ENCODE peak calls at places on chromosomes 11 and 22, in five cellular contexts. One of them, this sample, is unnamed. For H3K36me3 and H3K4me1, the result is how much of the 10 kb centered on the place peaks cover.

GRCh38 chr22:44459041-44459440 is 39.0 kb downstream of the RTL6 start:
- DNase-seq in left ventricle myocardium inferior: no peak
- DNase-seq in thyroid gland: no peak
- DNase-seq in heart left ventricle: no peak
- DNase-seq in tibial nerve: no peak
- DNase-seq in this sample: no peak

GRCh38 chr22:48919187-48919590 is 908.5 kb downstream of the BRD1 start:
- DNase-seq in left ventricle myocardium inferior: no peak
- DNase-seq in thyroid gland: no peak
- DNase-seq in heart left ventricle: no peak
- DNase-seq in tibial nerve: no peak
- DNase-seq in this sample: no peak

GRCh38 chr11:944711-945470 is 19.2 kb downstream of the AP2A2 start:
- DNase-seq in left ventricle myocardium inferior: no peak
- DNase-seq in thyroid gland: no peak
- DNase-seq in heart left ventricle: no peak
- DNase-seq in tibial nerve: no peak
- DNase-seq in this sample: no peak

GRCh38 chr22:44963055-44963454 is 46.8 kb downstream of the PHF21B start:
- DNase-seq in left ventricle myocardium inferior: no peak
- DNase-seq in thyroid gland: no peak
- DNase-seq in heart left ventricle: no peak
- DNase-seq in tibial nerve: no peak
- DNase-seq in this sample: no peak

GRCh38 chr22:19995611-19996339 is 20.8 kb downstream of the ARVCF start:
- DNase-seq in left ventricle myocardium inferior: no peak
- DNase-seq in thyroid gland: peak
- DNase-seq in heart left ventricle: peak
- DNase-seq in tibial nerve: no peak
- DNase-seq in this sample: no peak

GRCh38 chr22:49637255-49637760 is 190.4 kb downstream of the BRD1 start:
- DNase-seq in left ventricle myocardium inferior: no peak
- DNase-seq in thyroid gland: no peak
- DNase-seq in heart left ventricle: no peak
- DNase-seq in tibial nerve: no peak
- DNase-seq in this sample: no peak

GRCh38 chr11:1990872-1991578 is 6.6 kb downstream of the H19 start:
- DNase-seq in left ventricle myocardium inferior: no peak
- DNase-seq in thyroid gland: no peak
- DNase-seq in heart left ventricle: no peak
- DNase-seq in tibial nerve: no peak
- DNase-seq in this sample: no peak

GRCh38 chr11:46382644-46383403 is 1.4 kb downstream of the MDK start:
- DNase-seq in left ventricle myocardium inferior: no peak
- DNase-seq in thyroid gland: no peak
- DNase-seq in heart left ventricle: peak
- DNase-seq in tibial nerve: no peak
- DNase-seq in this sample: peak

GRCh38 chr11:46306296-46306853 is 28.9 kb downstream of the CREB3L1 start:
- DNase-seq in left ventricle myocardium inferior: no peak
- DNase-seq in thyroid gland: no peak
- DNase-seq in heart left ventricle: no peak
- DNase-seq in tibial nerve: no peak
- DNase-seq in this sample: no peak

GRCh38 chr11:18463439-18463838 is 7.8 kb downstream of the LDHAL6A start:
- DNase-seq in left ventricle myocardium inferior: no peak
- DNase-seq in thyroid gland: no peak
- DNase-seq in heart left ventricle: no peak
- DNase-seq in tibial nerve: no peak
- DNase-seq in this sample: no peak

GRCh38 chr11:123773959-123774358 is 19.6 kb upstream of the OR6X1 start:
- DNase-seq in left ventricle myocardium inferior: no peak
- DNase-seq in thyroid gland: no peak
- DNase-seq in heart left ventricle: no peak
- DNase-seq in tibial nerve: no peak
- DNase-seq in this sample: no peak

GRCh38 chr22:39433476-39434242 is 23.2 kb upstream of the MGAT3 start:
- DNase-seq in left ventricle myocardium inferior: no peak
- DNase-seq in thyroid gland: no peak
- DNase-seq in heart left ventricle: peak
- DNase-seq in tibial nerve: no peak
- DNase-seq in this sample: no peak

GRCh38 chr11:70854201-70854600 is 398.2 kb downstream of the SHANK2 start:
- DNase-seq in left ventricle myocardium inferior: no peak
- DNase-seq in thyroid gland: peak
- DNase-seq in heart left ventricle: no peak
- DNase-seq in tibial nerve: no peak
- DNase-seq in this sample: no peak

GRCh38 chr11:84089072-84090057 is 803.2 kb upstream of the CCDC90B start:
- DNase-seq in left ventricle myocardium inferior: no peak
- DNase-seq in thyroid gland: peak
- DNase-seq in heart left ventricle: peak
- DNase-seq in tibial nerve: no peak
- DNase-seq in this sample: peak

GRCh38 chr11:46345881-46346484 is 1.3 kb upstream of the DGKZ start:
- DNase-seq in left ventricle myocardium inferior: no peak
- DNase-seq in thyroid gland: no peak
- DNase-seq in heart left ventricle: no peak
- DNase-seq in tibial nerve: no peak
- DNase-seq in this sample: no peak

GRCh38 chr11:29527391-29527936 is 489.4 kb downstream of the KCNA4 start:
- DNase-seq in left ventricle myocardium inferior: no peak
- DNase-seq in thyroid gland: no peak
- DNase-seq in heart left ventricle: no peak
- DNase-seq in tibial nerve: no peak
- DNase-seq in this sample: no peak

GRCh38 chr22:43289551-43289963 is 53.6 kb downstream of the SCUBE1 start:
- DNase-seq in left ventricle myocardium inferior: no peak
- DNase-seq in thyroid gland: peak
- DNase-seq in heart left ventricle: peak
- DNase-seq in tibial nerve: no peak
- DNase-seq in this sample: no peak

GRCh38 chr11:124113890-124114289 is 1.4 kb upstream of the VWA5A start:
- DNase-seq in left ventricle myocardium inferior: no peak
- DNase-seq in thyroid gland: no peak
- DNase-seq in heart left ventricle: no peak
- DNase-seq in tibial nerve: no peak
- DNase-seq in this sample: no peak

GRCh38 chr22:46201059-46201757 is 48.9 kb downstream of the CDPF1 start:
- DNase-seq in left ventricle myocardium inferior: no peak
- DNase-seq in thyroid gland: peak
- DNase-seq in heart left ventricle: no peak
- DNase-seq in tibial nerve: no peak
- DNase-seq in this sample: peak

GRCh38 chr11:62664405-62665074 is 470 bp downstream of the C11orf98 start:
- DNase-seq in left ventricle myocardium inferior: peak
- DNase-seq in thyroid gland: peak
- DNase-seq in heart left ventricle: no peak
- DNase-seq in tibial nerve: no peak
- DNase-seq in this sample: peak

GRCh38 chr11:34358258-34358665 is 452 bp upstream of the ABTB2 start:
- DNase-seq in left ventricle myocardium inferior: peak
- DNase-seq in thyroid gland: peak
- DNase-seq in heart left ventricle: no peak
- DNase-seq in tibial nerve: no peak
- DNase-seq in this sample: peak

GRCh38 chr22:19916941-19917340 is 24.6 kb upstream of the COMT start:
- DNase-seq in left ventricle myocardium inferior: no peak
- DNase-seq in thyroid gland: no peak
- DNase-seq in heart left ventricle: no peak
- DNase-seq in tibial nerve: no peak
- DNase-seq in this sample: no peak

GRCh38 chr22:29136715-29137700 is 64.2 kb downstream of the KREMEN1 start:
- DNase-seq in left ventricle myocardium inferior: no peak
- DNase-seq in thyroid gland: no peak
- DNase-seq in heart left ventricle: no peak
- DNase-seq in tibial nerve: no peak
- DNase-seq in this sample: no peak

GRCh38 chr22:40083794-40084193 is 89.0 kb downstream of the FAM83F start:
- DNase-seq in left ventricle myocardium inferior: no peak
- DNase-seq in thyroid gland: no peak
- DNase-seq in heart left ventricle: no peak
- DNase-seq in tibial nerve: no peak
- DNase-seq in this sample: no peak

GRCh38 chr11:72676874-72677341 is 2.7 kb upstream of the PDE2A start:
- DNase-seq in left ventricle myocardium inferior: peak
- DNase-seq in thyroid gland: peak
- DNase-seq in heart left ventricle: peak
- DNase-seq in tibial nerve: peak
- DNase-seq in this sample: peak

DNA sequence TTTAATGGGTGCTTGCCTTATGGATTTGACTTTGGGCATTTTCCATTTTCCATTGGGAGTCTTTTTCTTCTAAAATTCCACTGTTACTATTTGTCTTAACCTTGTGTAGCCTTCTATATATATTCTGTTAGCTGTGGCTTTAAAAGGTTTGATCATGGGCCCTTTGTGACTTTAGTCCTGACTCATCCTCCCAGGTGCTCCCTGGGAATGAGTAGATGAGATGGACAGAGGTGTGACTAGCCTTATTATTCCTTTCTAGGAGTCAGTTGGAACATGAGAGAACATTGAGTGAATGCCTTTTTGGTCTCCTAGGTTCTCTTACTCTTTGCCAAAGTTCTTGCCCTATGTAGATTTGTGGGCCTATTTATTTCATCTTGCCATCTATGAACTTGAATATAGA is 39.0 kb downstream of the DDX10 start:
- DNase-seq in left ventricle myocardium inferior: no peak
- DNase-seq in thyroid gland: no peak
- DNase-seq in heart left ventricle: no peak
- DNase-seq in tibial nerve: no peak
- DNase-seq in this sample: no peak
- H3K36me3 ChIP-seq in left ventricle myocardium inferior: half or more
- H3K36me3 ChIP-seq in thyroid gland: under half
- H3K36me3 ChIP-seq in heart left ventricle: half or more
- H3K36me3 ChIP-seq in tibial nerve: half or more
- H3K36me3 ChIP-seq in this sample: under half

DNA sequence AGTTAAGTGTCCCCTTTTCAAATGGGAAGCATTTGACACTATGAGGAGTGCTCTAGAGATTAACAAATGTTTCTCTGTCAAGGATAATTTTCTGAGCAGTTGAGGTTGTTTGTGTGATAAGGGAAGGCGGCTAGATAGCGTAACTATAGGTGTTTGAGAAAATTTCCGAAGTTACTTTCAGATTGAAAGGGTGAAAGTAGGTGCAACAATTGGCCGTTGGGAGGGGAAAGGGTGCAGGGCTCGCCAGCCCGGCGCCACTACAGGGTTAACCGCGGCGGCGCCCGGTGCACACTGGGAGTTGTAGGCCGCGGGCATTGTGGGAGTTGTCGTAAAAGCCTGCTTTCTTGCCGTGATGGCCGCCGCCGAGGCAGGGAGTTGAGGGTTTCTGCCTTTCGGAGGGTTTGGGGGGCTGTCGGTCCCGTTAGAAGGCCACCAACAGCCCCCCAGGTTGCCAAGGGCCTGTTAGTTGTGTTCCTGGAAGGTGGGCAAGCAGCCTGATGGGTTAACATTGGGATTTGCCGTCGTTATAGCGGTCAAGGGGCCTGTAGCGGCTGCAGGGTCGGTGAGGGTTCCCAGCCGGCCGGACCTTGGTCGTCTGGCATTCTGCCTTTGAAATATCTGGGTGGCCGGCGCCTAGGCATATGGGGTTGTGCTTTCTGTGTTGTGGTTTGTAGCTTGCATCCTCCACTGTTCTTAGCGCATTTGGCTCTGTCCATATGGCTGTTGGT is 36.5 kb upstream of the HSD17B12 start:
- DNase-seq in left ventricle myocardium inferior: peak
- DNase-seq in thyroid gland: peak
- DNase-seq in heart left ventricle: peak
- DNase-seq in tibial nerve: peak
- DNase-seq in this sample: peak
- TF ChIP-seq CTCF in left ventricle myocardium inferior: no peak
- TF ChIP-seq CTCF in thyroid gland: no peak
- TF ChIP-seq CTCF in heart left ventricle: no peak
- TF ChIP-seq CTCF in tibial nerve: no peak
- TF ChIP-seq CTCF in this sample: no peak

GRCh38 chr11:128519353-128519752 is 68.0 kb downstream of the ETS1 start:
- DNase-seq in left ventricle myocardium inferior: no peak
- DNase-seq in thyroid gland: no peak
- DNase-seq in heart left ventricle: no peak
- DNase-seq in tibial nerve: no peak
- DNase-seq in this sample: no peak
- H3K4me1 ChIP-seq in left ventricle myocardium inferior: half or more
- H3K4me1 ChIP-seq in thyroid gland: under half
- H3K4me1 ChIP-seq in heart left ventricle: under half
- H3K4me1 ChIP-seq in tibial nerve: half or more
- H3K4me1 ChIP-seq in this sample: half or more

GRCh38 chr11:104546486-104546885 is 351.8 kb downstream of the CASP12 start:
- DNase-seq in left ventricle myocardium inferior: no peak
- DNase-seq in thyroid gland: no peak
- DNase-seq in heart left ventricle: no peak
- DNase-seq in tibial nerve: no peak
- DNase-seq in this sample: no peak
- H3K36me3 ChIP-seq in left ventricle myocardium inferior: under half
- H3K36me3 ChIP-seq in thyroid gland: under half
- H3K36me3 ChIP-seq in heart left ventricle: under half
- H3K36me3 ChIP-seq in tibial nerve: under half
- H3K36me3 ChIP-seq in this sample: under half

GRCh38 chr22:37128555-37129281 is 19.2 kb upstream of the TMPRSS6 start:
- DNase-seq in left ventricle myocardium inferior: no peak
- DNase-seq in thyroid gland: no peak
- DNase-seq in heart left ventricle: no peak
- DNase-seq in tibial nerve: no peak
- DNase-seq in this sample: no peak

GRCh38 chr22:37127350-37127878 is 17.9 kb upstream of the TMPRSS6 start:
- DNase-seq in left ventricle myocardium inferior: no peak
- DNase-seq in thyroid gland: no peak
- DNase-seq in heart left ventricle: no peak
- DNase-seq in tibial nerve: no peak
- DNase-seq in this sample: no peak

GRCh38 chr22:37126383-37126782 is 16.9 kb upstream of the TMPRSS6 start:
- DNase-seq in left ventricle myocardium inferior: no peak
- DNase-seq in thyroid gland: no peak
- DNase-seq in heart left ventricle: no peak
- DNase-seq in tibial nerve: no peak
- DNase-seq in this sample: no peak

GRCh38 chr22:37130031-37130430 is 19.7 kb downstream of the IL2RB start:
- DNase-seq in left ventricle myocardium inferior: no peak
- DNase-seq in thyroid gland: no peak
- DNase-seq in heart left ventricle: no peak
- DNase-seq in tibial nerve: no peak
- DNase-seq in this sample: no peak

GRCh38 chr22:37126882-37127281 is 17.4 kb upstream of the TMPRSS6 start:
- DNase-seq in left ventricle myocardium inferior: no peak
- DNase-seq in thyroid gland: no peak
- DNase-seq in heart left ventricle: no peak
- DNase-seq in tibial nerve: no peak
- DNase-seq in this sample: no peak
- TF ChIP-seq CTCF in left ventricle myocardium inferior: no peak
- TF ChIP-seq CTCF in thyroid gland: no peak
- TF ChIP-seq CTCF in heart left ventricle: no peak
- TF ChIP-seq CTCF in tibial nerve: no peak
- TF ChIP-seq CTCF in this sample: no peak